ENCODE peak calls at places on chromosomes 7 and 10, in nine cellular contexts. G, B, Q, C, H, M, V, E and K are unnamed samples. For H3K4me1, the result is how much of the 10 kb centered on the place peaks cover.

GRCh38 chr7:89511900-89512299 is 642.4 kb upstream of the STEAP1 start:
- DNase-seq in G (no peak), B (no peak), Q (no peak), C (no peak), H (no peak), M (no peak), V (no peak), E (no peak), K (no peak)

GRCh38 chr7:88329532-88330463 is 23.1 kb upstream of the STEAP4 start:
- DNase-seq in G (no peak), B (no peak), Q (no peak), C (no peak), H (no peak), M (no peak), V (no peak), E (no peak), K (no peak)

GRCh38 chr10:125979976-125980375 is 83.6 kb downstream of the FANK1 start:
- DNase-seq in G (no peak), B (no peak), Q (no peak), C (no peak), H (no peak), M (no peak), V (no peak), E (no peak), K (no peak)

GRCh38 chr7:81721428-81721827 is 48.4 kb downstream of the HGF start:
- DNase-seq in G (no peak), B (no peak), Q (no peak), C (no peak), H (no peak), M (no peak), V (no peak), E (no peak), K (no peak)

GRCh38 chr10:60661627-60662026 is 116.7 kb upstream of the CDK1 start:
- DNase-seq in G (no peak), B (no peak), Q (peak), C (no peak), H (no peak), M (no peak), V (no peak), E (no peak), K (no peak)

GRCh38 chr10:5480162-5480931 is 19.0 kb downstream of the CALML5 start:
- DNase-seq in G (no peak), B (no peak), Q (no peak), C (no peak), H (no peak), M (no peak), V (no peak), E (no peak), K (no peak)

GRCh38 chr7:153158204-153158603 is 398.7 kb downstream of the ACTR3B start:
- DNase-seq in G (no peak), B (no peak), Q (no peak), C (no peak), H (no peak), M (no peak), V (no peak), E (no peak), K (no peak)

GRCh38 chr10:70109064-70109729 is 23.4 kb downstream of the AIFM2 start:
- DNase-seq in G (no peak), B (no peak), Q (no peak), C (no peak), H (no peak), M (no peak), V (no peak), E (no peak), K (no peak)

GRCh38 chr10:123156091-123156490 is 1.9 kb downstream of the BUB3 start:
- DNase-seq in G (no peak), B (no peak), Q (peak), C (no peak), H (no peak), M (no peak), V (no peak), E (no peak), K (no peak)

GRCh38 chr10:52939894-52940293 is 167.3 kb upstream of the MBL2 start:
- DNase-seq in G (no peak), B (no peak), Q (no peak), C (no peak), H (no peak), M (no peak), V (no peak), E (no peak), K (no peak)

GRCh38 chr10:26296351-26296750 is 79.8 kb downstream of the GAD2 start:
- DNase-seq in G (no peak), B (no peak), Q (no peak), C (no peak), H (no peak), M (no peak), V (no peak), E (no peak), K (no peak)

GRCh38 chr10:118953598-118953997 is 75.9 kb upstream of the NANOS1 start:
- DNase-seq in G (no peak), B (no peak), Q (no peak), C (no peak), H (no peak), M (peak), V (no peak), E (no peak), K (no peak)

GRCh38 chr7:132891554-132891953 is 190.3 kb downstream of the CHCHD3 start:
- DNase-seq in G (no peak), B (no peak), Q (no peak), C (no peak), H (no peak), M (no peak), V (no peak), E (no peak), K (no peak)

GRCh38 chr10:91294134-91294906 is 73.9 kb downstream of the PCGF5 start:
- DNase-seq in G (no peak), B (no peak), Q (no peak), C (no peak), H (no peak), M (no peak), V (no peak), E (no peak), K (no peak)

GRCh38 chr7:17557305-17557704 is 258.9 kb downstream of the AHR start:
- DNase-seq in G (no peak), B (no peak), Q (peak), C (no peak), H (no peak), M (no peak), V (no peak), E (no peak), K (no peak)

GRCh38 chr7:36430881-36431280 is 41.2 kb downstream of the ANLN start:
- DNase-seq in G (no peak), B (no peak), Q (no peak), C (no peak), H (no peak), M (no peak), V (no peak), E (no peak), K (no peak)

GRCh38 chr7:50676754-50677153 is 105.9 kb downstream of the GRB10 start:
- DNase-seq in G (no peak), B (no peak), Q (no peak), C (no peak), H (no peak), M (no peak), V (no peak), E (no peak), K (no peak)

GRCh38 chr7:128211626-128212025 is 29.5 kb upstream of the LEP start:
- DNase-seq in G (no peak), B (peak), Q (no peak), C (no peak), H (no peak), M (no peak), V (no peak), E (no peak), K (no peak)

GRCh38 chr7:117731455-117731854 is 141.8 kb downstream of the CTTNBP2 start:
- DNase-seq in G (no peak), B (no peak), Q (peak), C (no peak), H (no peak), M (no peak), V (no peak), E (no peak), K (no peak)

GRCh38 chr10:130545122-130545521 is 408.9 kb downstream of the GLRX3 start:
- DNase-seq in G (no peak), B (no peak), Q (no peak), C (no peak), H (no peak), M (no peak), V (no peak), E (no peak), K (no peak)

GRCh38 chr7:19919156-19920085 is 146.0 kb upstream of the TMEM196 start:
- DNase-seq in G (no peak), B (no peak), Q (no peak), C (no peak), H (no peak), M (no peak), V (no peak), E (no peak), K (no peak)

GRCh38 chr10:84308021-84308420 is 20.4 kb upstream of the CCSER2 start:
- DNase-seq in G (no peak), B (no peak), Q (peak), C (no peak), H (no peak), M (no peak), V (no peak), E (no peak), K (no peak)

GRCh38 chr10:659710-660141 is 29.7 kb downstream of the DIP2C start:
- DNase-seq in G (no peak), B (no peak), Q (peak), C (no peak), H (no peak), M (no peak), V (no peak), E (no peak), K (peak)

GRCh38 chr7:66326501-66327180 is 121.5 kb downstream of the TPST1 start:
- DNase-seq in G (no peak), B (no peak), Q (peak), C (no peak), H (no peak), M (no peak), V (no peak), E (no peak), K (no peak)

GRCh38 chr7:25854608-25855497 is 297.1 kb upstream of the NFE2L3 start:
- DNase-seq in G (no peak), B (peak), Q (peak), C (peak), H (peak), M (no peak), V (peak), E (peak), K (no peak)
- H3K27ac ChIP-seq in G (no peak), B (peak), Q (no peak), C (peak), H (no peak), M (no peak), V (peak), E (peak), K (no peak)

GRCh38 chr10:96646774-96647173 is 60.0 kb upstream of the TM9SF3 start:
- DNase-seq in G (no peak), B (no peak), Q (no peak), C (no peak), H (no peak), M (no peak), V (no peak), E (no peak), K (no peak)

GRCh38 chr10:96648297-96648696 is 61.5 kb upstream of the TM9SF3 start:
- DNase-seq in G (no peak), B (no peak), Q (no peak), C (no peak), H (no peak), M (no peak), V (no peak), E (no peak), K (no peak)

GRCh38 chr10:96645191-96645721 is 58.4 kb upstream of the TM9SF3 start:
- DNase-seq in G (no peak), B (no peak), Q (peak), C (no peak), H (no peak), M (no peak), V (no peak), E (peak), K (no peak)

GRCh38 chr10:96646251-96646740 is 59.5 kb upstream of the TM9SF3 start:
- DNase-seq in G (no peak), B (no peak), Q (no peak), C (no peak), H (no peak), M (no peak), V (no peak), E (no peak), K (no peak)

GRCh38 chr10:96647466-96647865 is 60.7 kb upstream of the TM9SF3 start:
- DNase-seq in G (no peak), B (no peak), Q (no peak), C (no peak), H (no peak), M (no peak), V (no peak), E (no peak), K (no peak)
- TF ChIP-seq POLR2A in G (no peak), B (no peak), Q (no peak), C (no peak), H (no peak), M (no peak), V (no peak), E (no peak), K (no peak)

DNA sequence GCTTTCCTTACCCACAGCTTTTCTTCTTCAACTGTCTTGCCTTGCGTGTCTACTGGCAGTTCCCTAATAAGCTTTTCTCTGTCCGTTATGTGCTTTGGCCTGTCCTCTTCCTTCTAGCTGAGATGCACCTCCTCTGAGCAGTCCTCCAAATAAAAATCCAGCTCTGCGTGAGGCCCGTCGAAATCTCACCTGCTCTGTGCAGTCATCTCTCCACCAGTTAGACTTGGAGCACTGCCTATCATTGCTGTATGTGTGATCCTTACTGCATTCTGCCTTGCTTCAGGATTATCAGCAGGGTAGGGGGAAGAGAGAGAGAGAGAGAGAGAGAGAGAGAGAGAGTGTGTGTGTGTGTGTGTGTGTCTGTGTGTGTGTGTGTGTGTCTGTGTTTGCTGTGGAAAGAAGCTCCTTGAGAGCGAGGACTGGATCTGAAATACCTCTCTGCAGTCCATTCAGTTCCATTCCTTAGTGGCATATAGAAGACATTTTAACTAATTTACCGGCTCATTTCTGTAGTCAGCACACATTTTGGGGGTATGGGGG is 129.4 kb downstream of the CCNY start:
- DNase-seq in G (no peak), B (no peak), Q (no peak), C (no peak), H (no peak), M (no peak), V (no peak), E (no peak), K (no peak)
- H3K4me1 ChIP-seq in G (under half), B (under half), Q (under half), C (under half), H (half or more), M (under half), V (half or more), E (under half), K (under half)

GRCh38 chr10:79256264-79256806 is 90.9 kb upstream of the PPIF start:
- DNase-seq in G (no peak), B (no peak), Q (no peak), C (no peak), H (no peak), M (no peak), V (no peak), E (no peak), K (no peak)
- H3K27ac ChIP-seq in G (no peak), B (no peak), Q (no peak), C (no peak), H (no peak), M (no peak), V (no peak), E (no peak), K (no peak)

DNA sequence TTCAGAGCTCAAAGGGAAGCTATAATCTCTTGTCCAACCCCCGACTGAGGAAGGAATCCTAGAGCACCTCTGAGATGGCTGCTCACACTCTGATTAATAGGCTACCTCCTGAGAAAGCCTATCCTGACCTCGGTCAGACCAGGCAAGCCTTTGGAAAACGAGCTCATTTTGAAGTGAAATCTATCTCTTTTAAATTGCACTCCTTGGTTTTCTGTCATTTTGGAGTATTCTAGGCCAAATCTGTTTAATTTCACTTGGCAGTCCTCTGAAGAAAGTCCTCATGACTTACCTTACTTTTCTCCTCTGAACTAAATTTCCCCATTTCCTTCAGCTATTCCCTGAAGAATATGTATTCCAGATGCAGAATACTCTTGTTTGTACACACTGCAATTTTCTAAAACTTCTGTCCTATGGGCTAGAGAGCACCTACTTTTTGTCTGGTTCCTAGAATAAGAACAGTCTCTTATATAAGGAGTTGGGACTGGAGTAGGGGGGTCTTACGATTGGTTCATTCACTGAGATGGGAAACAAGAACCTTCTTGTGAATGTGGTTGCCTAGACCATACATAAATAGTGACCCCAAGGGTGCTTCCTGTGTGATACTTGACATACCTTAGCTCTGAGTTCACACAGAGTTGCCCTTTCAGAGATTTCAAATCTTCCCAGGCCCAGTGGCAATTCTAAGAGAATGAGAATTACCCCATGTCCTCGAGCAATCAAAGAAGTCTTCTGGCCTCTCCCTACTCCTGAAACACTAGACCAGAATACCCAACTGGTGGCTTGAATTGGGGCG is 31.9 kb upstream of the HPS1 start:
- DNase-seq in G (no peak), B (no peak), Q (peak), C (no peak), H (no peak), M (no peak), V (no peak), E (no peak), K (no peak)
- TF ChIP-seq POLR2A in G (no peak), B (no peak), Q (no peak), C (no peak), H (no peak), M (no peak), V (no peak), E (no peak), K (no peak)